ENCODE peak calls at places on chromosomes 13 and 19, in eight cellular contexts. R, K, U, S, V, B, Q and I are unnamed samples.
A peak's percentile ranks its signal among the peaks of the same experiment; 100 is the strongest.

GRCh38 chr19:9171393-9171991 is 7.3 kb upstream of the OR7D2 start:
- DNase-seq in Q (no peak), R (no peak), B (no peak), V (no peak), U (no peak), K (peak; percentile 9), S (no peak), I (no peak)

GRCh38 chr19:53158119-53158656 is 665 bp downstream of the ZNF347 start:
- DNase-seq in U (no peak), R (peak; percentile 4), K (peak; percentile 42), S (peak; percentile 46), V (peak; percentile 61), Q (peak; percentile 67), B (no peak), I (no peak)

GRCh38 chr13:41145136-41145908 is 12.7 kb upstream of the KBTBD6 start:
- DNase-seq in B (no peak), S (no peak), Q (no peak), V (no peak), R (no peak), U (no peak), K (peak; percentile 27), I (peak; percentile 78)

GRCh38 chr19:33427801-33428626 is 54.5 kb downstream of the CEBPG start:
- DNase-seq in K (no peak), B (no peak), V (no peak), S (peak; percentile 7), U (no peak), Q (no peak), R (no peak), I (no peak)

GRCh38 chr13:75870397-75870801 is 234.3 kb downstream of the LMO7 start:
- DNase-seq in U (no peak), V (peak; percentile 60), K (peak; percentile 38), B (no peak), S (no peak), Q (no peak), R (peak; percentile 3), I (peak; percentile 26)

GRCh38 chr19:5046339-5047039 is 77.6 kb downstream of the KDM4B start:
- DNase-seq in V (no peak), Q (no peak), U (peak; percentile 63), S (no peak), B (no peak), K (no peak), R (no peak), I (peak; percentile 57)

GRCh38 chr19:13100871-13101589 is 1.6 kb downstream of the LYL1 start:
- DNase-seq in V (peak; percentile 76), B (no peak), U (no peak), R (no peak), K (no peak), S (no peak), Q (peak; percentile 24), I (no peak)

GRCh38 chr19:45090598-45090997 is 2.4 kb upstream of the PPP1R37 start:
- DNase-seq in U (no peak), Q (no peak), K (no peak), R (no peak), S (no peak), B (no peak), V (no peak), I (no peak)

GRCh38 chr19:16027528-16027927 is 48.8 kb upstream of the TPM4 start:
- DNase-seq in V (no peak), K (no peak), Q (no peak), R (no peak), U (no peak), B (no peak), S (no peak), I (no peak)

GRCh38 chr13:75368167-75368566 is 113.8 kb downstream of the TBC1D4 start:
- DNase-seq in S (peak; percentile 57), V (no peak), R (no peak), Q (peak; percentile 63), U (peak; percentile 88), B (peak; percentile 14), K (peak; percentile 93), I (peak; percentile 54)

GRCh38 chr19:48868196-48868886 is at the start of gene PLEKHA4:
- DNase-seq in B (no peak), S (peak; percentile 88), U (no peak), K (peak; percentile 71), Q (peak; percentile 72), R (no peak), V (no peak), I (no peak)

GRCh38 chr19:16373539-16373938 is 48.9 kb downstream of the KLF2 start:
- DNase-seq in B (no peak), V (no peak), R (no peak), U (peak; percentile 70), S (peak; percentile 81), Q (peak; percentile 23), K (peak; percentile 75), I (no peak)

GRCh38 chr13:28415994-28416411 is 78.9 kb downstream of the FLT1 start:
- DNase-seq in Q (no peak), R (no peak), K (no peak), B (no peak), S (no peak), V (no peak), U (no peak), I (peak; percentile 2)

GRCh38 chr13:32587774-32588165 is 1.5 kb downstream of the PDS5B start:
- DNase-seq in U (peak; percentile 1), K (no peak), R (no peak), Q (no peak), S (no peak), V (no peak), B (no peak), I (peak; percentile 39)

GRCh38 chr13:25380741-25381324 is 9.1 kb downstream of the ATP8A2 start:
- DNase-seq in K (no peak), U (no peak), V (no peak), B (no peak), S (no peak), Q (no peak), R (no peak), I (no peak)

GRCh38 chr13:30033681-30034447 is 183.4 kb upstream of the UBL3 start:
- DNase-seq in B (no peak), V (no peak), S (no peak), U (peak; percentile 34), Q (peak; percentile 5), K (peak; percentile 42), R (no peak), I (peak; percentile 71)
- H3K4me3 ChIP-seq in B (no peak overlapping the region), V (no peak overlapping the region), S (no peak overlapping the region), U (no peak overlapping the region), Q (no peak overlapping the region), K (no peak overlapping the region), R (no peak overlapping the region), I (no peak overlapping the region)

DNA sequence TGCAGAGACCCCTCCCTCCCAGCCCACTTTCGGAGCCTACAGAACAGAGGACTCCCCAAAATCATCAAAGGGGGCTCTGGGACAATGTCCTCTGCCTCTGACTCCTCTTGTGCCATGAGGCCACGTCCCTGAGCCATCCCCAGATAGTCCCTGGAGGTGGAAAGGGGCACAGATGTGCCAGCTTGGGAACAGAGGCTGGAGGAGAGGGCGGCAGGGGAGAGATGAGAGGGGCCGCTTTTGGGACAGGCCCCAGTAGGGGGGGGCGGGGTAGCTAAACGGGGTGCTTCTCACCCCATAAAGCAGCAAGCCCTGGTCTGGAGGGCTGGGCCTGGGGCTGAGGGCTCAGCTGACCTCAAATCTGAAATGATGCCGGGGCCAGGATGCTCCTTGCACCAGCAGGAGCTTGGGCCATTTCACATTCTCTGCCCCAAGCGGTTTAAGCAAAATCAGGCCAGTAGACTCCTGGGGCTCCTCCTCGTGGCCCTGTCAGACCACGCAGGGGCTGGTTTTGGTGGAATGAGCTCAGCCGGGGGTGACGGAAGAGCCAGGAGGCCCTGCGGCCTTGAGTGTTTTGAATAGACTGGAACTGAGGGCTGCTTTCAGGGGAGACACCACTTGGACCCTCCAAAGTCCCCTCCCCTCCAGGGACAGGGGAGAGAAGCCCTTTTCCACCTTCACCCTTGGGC is 27.1 kb downstream of the ONECUT3 start:
- DNase-seq in S (no peak), U (no peak), Q (no peak), R (no peak), K (peak; percentile 40), B (no peak), V (no peak), I (no peak)
- H3K27me3 ChIP-seq in S (peaks cover 2% of the 10 kb centered on the region), U (peaks cover 36% of the 10 kb centered on the region), Q (peaks cover 50% of the 10 kb centered on the region), R (peaks cover 22% of the 10 kb centered on the region), K (peaks cover 71% of the 10 kb centered on the region), B (peaks cover 23% of the 10 kb centered on the region), V (peaks cover 76% of the 10 kb centered on the region), I (peaks cover 3% of the 10 kb centered on the region)

DNA sequence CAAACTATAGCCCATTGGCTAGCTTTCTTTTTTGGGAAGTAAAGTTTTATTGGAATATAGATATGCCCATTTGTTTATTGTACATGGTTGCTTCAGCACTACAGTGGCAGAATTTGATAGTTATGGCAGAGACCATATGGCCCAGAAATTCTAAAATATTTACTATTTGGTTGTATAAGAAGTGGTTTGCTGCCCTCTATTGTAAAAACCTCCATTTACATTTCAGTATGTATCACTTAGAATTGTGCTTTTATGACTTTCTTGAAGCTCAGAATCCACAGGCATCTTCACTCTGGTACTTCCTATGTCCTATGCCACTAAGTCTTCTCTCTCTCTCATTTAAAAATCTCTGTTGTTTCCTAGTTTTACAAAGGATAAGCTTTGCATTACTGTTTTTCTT is 37.7 kb downstream of the DLEU7 start:
- DNase-seq in S (no peak), U (no peak), Q (no peak), K (peak; percentile 34), B (no peak), V (peak; percentile 9), R (no peak), I (peak; percentile 20)
- TF ChIP-seq CTCF in S (no peak), U (no peak), Q (no peak), K (peak; percentile 7), B (no peak), V (no peak), R (no peak), I (no peak)

GRCh38 chr13:111198979-111199378 is 83.9 kb downstream of the ARHGEF7 start:
- DNase-seq in V (no peak), K (no peak), Q (no peak), U (no peak), R (no peak), S (no peak), B (no peak), I (no peak)

GRCh38 chr13:111203742-111204386 is 88.8 kb downstream of the ARHGEF7 start:
- DNase-seq in R (no peak), S (no peak), Q (no peak), U (no peak), B (no peak), K (no peak), V (no peak), I (no peak)

GRCh38 chr13:111202149-111202548 is 87.0 kb downstream of the ARHGEF7 start:
- DNase-seq in V (peak; percentile 39), S (no peak), K (no peak), R (no peak), Q (no peak), B (no peak), U (no peak), I (no peak)

GRCh38 chr13:111202745-111203144 is 87.6 kb downstream of the ARHGEF7 start:
- DNase-seq in V (peak; percentile 59), K (peak; percentile 96), S (no peak), Q (peak; percentile 43), R (no peak), U (peak; percentile 96), B (no peak), I (peak; percentile 65)

DNA sequence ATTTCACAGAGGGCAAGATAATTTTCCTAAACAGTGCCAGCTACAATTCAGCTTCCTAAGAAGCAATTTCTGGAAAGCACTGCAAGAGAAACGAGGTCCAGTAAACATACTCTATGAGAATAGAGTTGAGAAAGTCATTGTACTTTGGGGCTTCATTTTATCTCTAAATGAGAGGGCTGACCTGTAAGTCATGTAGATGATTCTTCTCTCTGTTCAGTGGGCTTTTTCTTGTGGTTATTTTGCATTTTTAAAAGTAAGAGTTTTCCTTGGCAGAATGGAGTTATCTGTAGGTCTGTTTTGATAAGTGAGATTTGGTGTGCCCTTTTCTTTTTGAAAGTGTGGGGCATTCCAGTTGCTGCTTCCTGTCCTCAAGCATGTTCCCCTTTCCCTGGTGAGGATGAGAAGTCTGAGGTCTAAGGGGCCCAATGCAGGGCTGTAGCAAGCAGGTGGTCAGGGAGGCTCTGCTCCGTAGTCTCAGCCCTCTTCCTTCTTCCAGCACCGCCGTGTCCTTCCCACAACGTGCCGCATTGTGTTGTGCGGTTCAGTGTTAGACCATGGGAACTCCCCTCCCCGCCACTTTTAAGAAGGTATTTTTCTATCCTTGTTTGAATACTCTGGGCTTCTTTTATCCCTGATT is 86.3 kb downstream of the ARHGEF7 start:
- DNase-seq in R (no peak), S (no peak), Q (no peak), V (no peak), B (no peak), K (no peak), U (no peak), I (no peak)
- H3K4me3 ChIP-seq in R (no peak overlapping the region), S (no peak overlapping the region), Q (no peak overlapping the region), V (peak overlapping the region; percentile 11), B (no peak overlapping the region), K (no peak overlapping the region), U (no peak overlapping the region), I (no peak overlapping the region)